ENCODE peak calls at places on chromosomes 7 and 10, in ten cellular contexts. D is tibial nerve; K is AG10803; W is hepatocyte; L is PC-3; X is dorsolateral prefrontal cortex; V is adrenal gland; A is IMR-90; Q is CD8-positive, alpha-beta memory T cell; O is cardiac muscle cell. F is an unnamed sample.

GRCh38 chr10:92239600-92240288 is 51.1 kb downstream of the CPEB3 start:
- DNase-seq in O (peak), A (peak), X (peak), W (peak), V (peak), D (peak), K (peak), L (peak), Q (peak), F (peak)

GRCh38 chr7:48528689-48529088 is 357.4 kb downstream of the ABCA13 start:
- DNase-seq in X (no peak), L (no peak), O (no peak), K (no peak), D (no peak), W (no peak), A (no peak), Q (no peak), V (no peak), F (no peak)

GRCh38 chr7:83648464-83649241 is at the start of gene SEMA3E:
- DNase-seq in V (no peak), X (no peak), A (peak), W (peak), Q (no peak), K (peak), D (peak), L (peak), O (peak), F (peak)

GRCh38 chr10:59135275-59135674 is 41.2 kb upstream of the PHYHIPL start:
- DNase-seq in W (no peak), X (no peak), V (no peak), K (no peak), A (no peak), Q (no peak), L (no peak), O (no peak), D (no peak), F (no peak)

GRCh38 chr7:55052081-55052480 is 33.3 kb downstream of the EGFR start:
- DNase-seq in K (peak), O (peak), A (peak), Q (no peak), X (no peak), V (no peak), L (peak), W (no peak), D (no peak), F (peak)

GRCh38 chr10:7773845-7774801 is 13.7 kb downstream of the KIN start:
- DNase-seq in A (no peak), L (peak), K (no peak), O (no peak), Q (no peak), X (no peak), W (no peak), V (no peak), D (no peak), F (no peak)

GRCh38 chr7:131836733-131837132 is 280.3 kb upstream of the PODXL start:
- DNase-seq in O (no peak), Q (no peak), V (no peak), X (no peak), K (no peak), W (no peak), D (no peak), A (no peak), L (no peak), F (no peak)

GRCh38 chr7:150780249-150780648 is 19.9 kb downstream of the TMEM176B start:
- DNase-seq in Q (no peak), D (no peak), K (no peak), V (no peak), O (no peak), X (no peak), W (no peak), L (no peak), A (no peak), F (no peak)

GRCh38 chr7:157468221-157469111 is 131.7 kb downstream of the DNAJB6 start:
- DNase-seq in W (no peak), X (no peak), L (peak), V (no peak), D (no peak), K (no peak), O (no peak), A (no peak), Q (no peak), F (no peak)

GRCh38 chr7:123327661-123328060 is 127.9 kb upstream of the SLC13A1 start:
- DNase-seq in K (no peak), V (no peak), X (no peak), O (no peak), W (no peak), A (no peak), Q (no peak), D (no peak), L (no peak), F (peak)

GRCh38 chr7:103394566-103394965 is 47.1 kb downstream of the PSMC2 start:
- DNase-seq in O (no peak), W (no peak), L (peak), D (no peak), Q (no peak), V (no peak), X (no peak), K (no peak), A (no peak), F (no peak)

GRCh38 chr7:82376739-82377138 is 66.8 kb downstream of the CACNA2D1 start:
- DNase-seq in K (no peak), X (no peak), O (no peak), A (no peak), D (no peak), Q (no peak), W (no peak), L (no peak), V (no peak), F (no peak)

GRCh38 chr10:60021324-60021723 is 115.0 kb upstream of the CCDC6 start:
- DNase-seq in A (no peak), D (no peak), V (no peak), K (no peak), Q (no peak), X (no peak), O (no peak), W (no peak), L (no peak), F (no peak)

GRCh38 chr10:45308707-45309106 is 6.7 kb downstream of the OR13A1 start:
- DNase-seq in V (no peak), D (no peak), W (peak), X (no peak), L (peak), K (no peak), Q (no peak), A (no peak), O (peak), F (no peak)

GRCh38 chr7:16657656-16658279 is 11.8 kb downstream of the BZW2 start:
- DNase-seq in L (peak), O (peak), V (peak), X (no peak), W (peak), Q (no peak), A (peak), D (no peak), K (peak), F (peak)

GRCh38 chr7:28808786-28809533 is 149.2 kb downstream of the TRIL start:
- DNase-seq in K (peak), L (peak), D (peak), X (peak), A (peak), W (no peak), V (no peak), Q (no peak), O (peak), F (no peak)

GRCh38 chr7:46035166-46035565 is 114.1 kb upstream of the IGFBP3 start:
- DNase-seq in A (no peak), W (no peak), V (no peak), L (peak), X (no peak), D (no peak), O (no peak), K (no peak), Q (no peak), F (no peak)

GRCh38 chr10:17200885-17201164 is 647 bp downstream of the TRDMT1 start:
- DNase-seq in A (peak), K (peak), W (peak), X (no peak), V (no peak), L (peak), D (peak), Q (peak), O (peak), F (peak)

GRCh38 chr10:70174058-70174741 is 3.9 kb upstream of the SAR1A start:
- DNase-seq in O (no peak), L (peak), D (no peak), K (no peak), V (no peak), Q (peak), W (no peak), X (no peak), A (no peak), F (no peak)

GRCh38 chr7:142125576-142125975 is 14.1 kb downstream of the MGAM2 start:
- DNase-seq in A (no peak), K (no peak), V (no peak), L (peak), D (no peak), X (no peak), W (no peak), Q (no peak), O (no peak), F (peak)

GRCh38 chr7:66359656-66360211 is 154.6 kb downstream of the TPST1 start:
- DNase-seq in W (no peak), K (peak), X (peak), A (no peak), V (no peak), O (peak), L (no peak), D (no peak), Q (no peak), F (no peak)

GRCh38 chr7:90944021-90944420 is 320.2 kb upstream of the FZD1 start:
- DNase-seq in A (peak), D (no peak), V (no peak), K (no peak), L (no peak), O (no peak), Q (no peak), X (no peak), W (no peak), F (no peak)

GRCh38 chr10:123136221-123136805 is 543 bp downstream of the HMX3 start:
- DNase-seq in W (no peak), A (no peak), K (no peak), Q (peak), D (no peak), O (no peak), X (no peak), L (no peak), V (no peak), F (no peak)
- H3K4me3 ChIP-seq in W (no peak), A (no peak), K (no peak), Q (peak), D (no peak), O (peak), X (no peak), L (peak), V (no peak), F (peak)

GRCh38 chr10:97154162-97154561 is 31.6 kb downstream of the SLIT1 start:
- DNase-seq in K (no peak), X (no peak), O (no peak), A (no peak), L (no peak), D (no peak), W (no peak), V (no peak), Q (no peak), F (no peak)
- H3K4me3 ChIP-seq in K (no peak), X (no peak), O (no peak), A (no peak), L (no peak), D (no peak), W (no peak), V (no peak), Q (no peak), F (no peak)

GRCh38 chr7:99996755-99997544 is 18.4 kb upstream of the ZKSCAN1 start:
- DNase-seq in K (no peak), V (no peak), D (no peak), L (no peak), X (no peak), W (no peak), O (no peak), A (no peak), Q (no peak), F (no peak)
- H3K4me3 ChIP-seq in K (peak), V (no peak), D (peak), L (no peak), X (peak), W (no peak), O (no peak), A (no peak), Q (peak), F (peak)

DNA sequence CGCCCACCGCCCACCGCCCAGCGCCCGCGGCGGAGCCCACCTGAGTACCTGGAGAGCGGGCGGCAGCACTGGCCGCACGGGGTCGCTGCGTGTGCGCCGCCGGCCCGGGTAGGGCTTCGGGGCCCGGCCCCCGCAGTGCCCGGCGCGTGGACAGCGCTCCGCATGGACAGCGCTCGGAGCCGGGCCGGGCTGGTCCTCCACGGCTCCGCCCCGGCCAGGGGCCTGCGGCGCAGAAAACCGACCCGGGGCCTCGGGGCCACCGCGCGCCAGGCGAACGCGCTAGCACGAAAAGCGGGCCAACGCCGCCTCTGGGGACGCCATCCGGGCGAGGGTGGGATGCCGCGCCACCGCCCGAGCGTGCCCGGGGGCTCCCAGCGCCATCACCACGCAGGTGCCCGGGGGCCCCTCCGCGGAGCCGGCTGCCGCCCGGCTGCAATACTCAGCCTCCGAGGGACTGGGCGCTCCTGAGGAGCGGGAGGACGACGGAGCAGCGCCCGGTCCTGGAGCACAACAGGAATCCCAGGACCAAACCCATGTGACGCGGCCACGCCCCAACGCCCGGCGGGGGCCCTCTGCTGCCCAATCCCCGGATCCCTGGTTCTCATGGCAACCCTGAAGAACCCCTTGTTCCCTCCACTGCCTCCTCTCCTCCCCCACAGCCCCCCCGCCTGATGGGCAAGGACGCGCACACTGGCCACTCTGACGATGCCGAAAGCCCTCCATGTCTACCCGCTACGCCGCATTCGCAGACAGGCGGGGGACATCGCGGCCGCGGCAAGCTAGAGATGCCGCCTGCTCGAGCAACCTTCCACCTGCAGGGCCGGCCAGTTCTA is at the start of gene GRB10:
- DNase-seq in O (peak), X (peak), A (peak), Q (no peak), K (peak), L (peak), W (peak), V (peak), D (no peak), F (peak)
- H3K4me3 ChIP-seq in O (peak), X (peak), A (peak), Q (no peak), K (peak), L (peak), W (peak), V (no peak), D (peak), F (peak)

DNA sequence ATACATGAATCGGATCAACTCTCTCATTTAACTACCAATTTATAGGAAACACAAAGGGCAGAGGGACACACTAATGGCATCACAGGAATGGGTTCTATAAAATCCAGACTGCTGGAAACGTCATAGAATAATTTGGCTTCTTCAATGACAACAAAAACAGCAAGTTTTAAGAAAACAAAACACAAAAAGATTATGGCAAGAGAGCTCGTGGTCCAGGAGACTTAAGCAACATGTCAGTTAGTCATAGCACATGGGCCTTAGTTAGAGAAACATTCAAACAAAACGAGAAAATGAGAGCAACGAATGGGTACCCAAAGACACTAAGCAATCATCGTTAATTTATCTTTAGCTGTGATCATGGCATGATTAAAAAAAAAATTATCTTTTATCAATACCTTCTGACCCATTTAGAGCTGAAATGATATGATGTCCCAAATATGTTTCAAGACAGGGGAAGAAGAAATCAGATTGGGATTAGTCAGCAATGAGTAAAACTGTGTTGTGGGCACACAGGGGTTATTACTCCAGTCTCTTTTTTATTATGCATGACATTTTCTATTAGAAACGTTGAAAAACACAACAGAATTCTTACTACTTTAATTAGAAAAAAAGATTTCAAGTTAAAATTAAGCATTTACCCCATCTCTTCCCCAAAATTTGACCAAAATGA is 28.3 kb downstream of the NCAPG2 start:
- DNase-seq in W (no peak), O (peak), V (no peak), K (peak), L (no peak), Q (no peak), D (no peak), A (peak), X (no peak), F (peak)
- H3K4me3 ChIP-seq in W (no peak), O (no peak), V (no peak), K (no peak), L (no peak), Q (no peak), D (no peak), A (no peak), X (no peak), F (no peak)

GRCh38 chr10:117541909-117542705 is 439 bp upstream of the EMX2 start:
- DNase-seq in A (peak), D (no peak), O (peak), X (no peak), Q (no peak), W (peak), L (no peak), K (peak), V (peak), F (peak)

GRCh38 chr10:117541405-117541908 is 1.1 kb upstream of the EMX2 start:
- DNase-seq in D (no peak), A (no peak), V (no peak), W (no peak), Q (no peak), L (no peak), K (peak), X (no peak), O (peak), F (peak)

GRCh38 chr10:117539271-117539876 is 3.2 kb upstream of the EMX2 start:
- DNase-seq in Q (no peak), O (no peak), D (no peak), X (no peak), W (no peak), L (no peak), K (no peak), A (no peak), V (no peak), F (no peak)

GRCh38 chr10:117539903-117540639 is 2.5 kb upstream of the EMX2 start:
- DNase-seq in K (no peak), W (no peak), O (no peak), V (no peak), L (no peak), X (no peak), D (no peak), A (no peak), Q (no peak), F (no peak)

GRCh38 chr10:117540640-117541404 is 1.7 kb upstream of the EMX2 start:
- DNase-seq in K (no peak), D (no peak), Q (no peak), A (no peak), X (no peak), W (no peak), O (no peak), L (no peak), V (no peak), F (no peak)
- H3K4me3 ChIP-seq in K (peak), D (no peak), Q (no peak), A (no peak), X (peak), W (no peak), O (no peak), L (no peak), V (no peak), F (no peak)

DNA sequence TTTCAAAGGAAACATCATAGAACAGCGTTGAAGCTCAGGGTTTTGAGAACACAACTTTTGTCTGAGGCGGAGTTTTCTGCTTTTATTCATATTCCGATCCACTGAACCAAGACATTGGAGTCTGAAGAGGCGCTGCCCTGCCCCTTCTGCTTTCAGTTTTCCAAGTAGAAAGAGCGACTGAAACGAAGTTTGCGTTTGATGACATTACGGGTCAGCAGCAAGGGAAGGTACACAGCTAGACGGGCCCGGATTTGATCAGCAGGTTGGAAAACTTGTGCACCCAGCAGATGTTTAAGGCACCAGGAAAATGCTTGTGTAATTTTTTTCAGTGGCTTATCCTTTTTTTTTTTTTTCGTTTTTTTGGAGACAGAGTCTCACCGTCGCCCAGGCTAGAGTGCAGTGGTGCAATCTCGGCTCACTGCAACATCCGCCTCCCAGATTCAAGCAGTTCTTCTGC is 720 bp downstream of the SUN1 start:
- DNase-seq in V (no peak), A (no peak), W (no peak), Q (peak), X (no peak), D (no peak), K (no peak), O (no peak), L (no peak), F (no peak)
- H3K4me3 ChIP-seq in V (no peak), A (no peak), W (no peak), Q (no peak), X (no peak), D (no peak), K (no peak), O (no peak), L (peak), F (no peak)

GRCh38 chr10:100370976-100371706 is 24.1 kb downstream of the SCD start:
- DNase-seq in X (peak), L (peak), O (peak), D (peak), Q (peak), A (peak), W (peak), V (peak), K (peak), F (peak)
- H3K4me3 ChIP-seq in X (peak), L (peak), O (no peak), D (peak), Q (peak), A (no peak), W (no peak), V (no peak), K (peak), F (no peak)

DNA sequence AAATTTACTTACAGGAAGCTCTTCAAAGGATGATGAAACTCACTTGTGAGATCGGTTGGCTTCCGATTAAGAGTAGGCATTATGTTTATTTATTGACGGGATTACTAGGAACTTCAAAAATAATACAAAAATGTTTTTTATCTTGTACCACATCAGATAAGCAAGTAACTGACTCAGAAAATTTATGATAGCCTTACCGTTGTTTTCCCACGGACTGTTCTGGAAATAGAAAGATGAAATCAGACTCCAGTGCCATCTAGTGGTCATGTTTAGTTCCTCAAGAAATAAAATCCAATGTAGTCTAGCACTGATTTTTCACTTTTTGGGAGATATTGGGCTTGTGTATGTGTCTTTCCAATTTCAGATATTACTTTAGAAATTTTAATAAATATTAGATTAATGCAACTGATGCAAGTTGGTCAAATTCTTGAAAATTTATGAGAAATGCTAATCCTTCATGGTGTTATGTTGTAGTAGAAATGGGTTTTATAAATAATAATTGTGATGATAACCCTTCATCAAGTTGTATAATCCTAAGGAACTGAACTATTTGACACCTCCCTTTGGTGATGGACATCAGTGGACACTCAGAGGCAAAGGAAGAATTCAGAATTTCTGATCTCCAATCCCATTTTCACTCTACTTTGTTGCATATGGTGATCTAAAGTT is 168.8 kb downstream of the TMEM26 start:
- DNase-seq in L (peak), V (peak), D (peak), Q (no peak), A (peak), W (peak), O (peak), K (peak), X (no peak), F (peak)
- H3K4me3 ChIP-seq in L (peak), V (no peak), D (no peak), Q (no peak), A (no peak), W (no peak), O (no peak), K (peak), X (no peak), F (no peak)